ENCODE peak calls at places on chromosomes 4 and X, in four cellular contexts. O is MG63, Y is KBM-7, E is NCI-H1694 treated with DMSO at 0.1 percent for 48 hours. I is an unnamed sample.
A peak's percentile ranks its signal among the peaks of the same experiment; 100 is the strongest.

GRCh38 chr4:95304898-95305297 is 243.9 kb downstream of the UNC5C start:
- DNase-seq in E (no peak), O (no peak), Y (no peak), I (no peak)

GRCh38 chrX:115311139-115311538 is 21.6 kb downstream of the LUZP4 start:
- DNase-seq in E (no peak), Y (no peak), O (no peak), I (no peak)

GRCh38 chr4:37223732-37224131 is 20.8 kb upstream of the NWD2 start:
- DNase-seq in O (no peak), E (no peak), Y (no peak), I (no peak)

GRCh38 chrX:54178100-54178940 is 4.7 kb downstream of the FAM120C start:
- DNase-seq in O (no peak), Y (no peak), E (no peak), I (peak; percentile 33)

GRCh38 chrX:12949205-12949926 is 25.5 kb upstream of the TMSB4X start:
- DNase-seq in E (no peak), O (no peak), Y (no peak), I (no peak)

GRCh38 chrX:31314921-31315320 is 243.1 kb upstream of the FTHL17 start:
- DNase-seq in O (no peak), Y (no peak), E (no peak), I (peak; percentile 19)

GRCh38 chr4:6180841-6181631 is 19.3 kb downstream of the JAKMIP1 start:
- DNase-seq in Y (no peak), E (no peak), O (no peak), I (no peak)

GRCh38 chr4:41712413-41712812 is 36.1 kb downstream of the PHOX2B start:
- DNase-seq in Y (no peak), E (no peak), O (no peak), I (no peak)

GRCh38 chr4:15234585-15235126 is 193.2 kb upstream of the C1QTNF7 start:
- DNase-seq in E (no peak), O (peak; percentile 71), Y (no peak), I (peak; percentile 87)

GRCh38 chr4:153556441-153556815 is 90.3 kb downstream of the TMEM131L start:
- DNase-seq in O (no peak), Y (no peak), E (no peak), I (no peak)

GRCh38 chrX:136030357-136031225 is 45.4 kb downstream of the SLC9A6 start:
- DNase-seq in E (no peak), O (peak; percentile 78), Y (no peak), I (peak; percentile 47)

GRCh38 chr4:154559141-154559841 is 3.5 kb upstream of the FGB start:
- DNase-seq in O (no peak), E (no peak), Y (peak; percentile 61), I (peak; percentile 32)

GRCh38 chr4:127304356-127304755 is 328.4 kb upstream of the INTU start:
- DNase-seq in E (no peak), O (no peak), Y (no peak), I (no peak)

GRCh38 chr4:55920571-55920970 is 28.2 kb upstream of the CEP135 start:
- DNase-seq in O (no peak), E (no peak), Y (no peak), I (no peak)

GRCh38 chrX:40047485-40047884 is 50.3 kb downstream of the BCOR start:
- DNase-seq in O (no peak), E (no peak), Y (no peak), I (no peak)

GRCh38 chr4:25667931-25668557 is 12.4 kb downstream of the SLC34A2 start:
- DNase-seq in Y (no peak), E (no peak), O (peak; percentile 58), I (peak; percentile 51)

GRCh38 chrX:100596601-100597000 is 11.9 kb downstream of the TNMD start:
- DNase-seq in O (no peak), E (no peak), Y (no peak), I (no peak)

GRCh38 chr4:109184421-109184956 is 118.0 kb downstream of the COL25A1 start:
- DNase-seq in Y (peak; percentile 23), O (peak; percentile 4), E (no peak), I (no peak)

GRCh38 chrX:17032351-17032750 is 85.9 kb downstream of the REPS2 start:
- DNase-seq in Y (no peak), O (peak; percentile 60), E (no peak), I (peak; percentile 86)

GRCh38 chr4:153464068-153464467 is 2.1 kb upstream of the TMEM131L start:
- DNase-seq in Y (no peak), E (no peak), O (no peak), I (peak; percentile 59)

GRCh38 chr4:152864361-152864760 is 71.8 kb upstream of the FHDC1 start:
- DNase-seq in E (no peak), O (no peak), Y (no peak), I (no peak)

GRCh38 chr4:149709640-149710039 is 106.0 kb downstream of the IQCM start:
- DNase-seq in Y (no peak), E (no peak), O (no peak), I (no peak)

GRCh38 chr4:101355767-101356702 is 8.7 kb upstream of the PPP3CA start:
- DNase-seq in E (no peak), O (peak; percentile 44), Y (no peak), I (peak; percentile 66)

GRCh38 chr4:156763511-156763910 is 208.1 kb downstream of the PDGFC start:
- DNase-seq in O (no peak), E (peak; percentile 45), Y (no peak), I (no peak)

GRCh38 chr4:10239982-10240654 is 123.5 kb upstream of the WDR1 start:
- DNase-seq in Y (no peak), O (no peak), E (no peak), I (no peak)

GRCh38 chrX:19912-20571 is 261.1 kb upstream of the PLCXD1 start:
- DNase-seq in Y (no peak), O (no peak), E (no peak), I (no peak)